ENCODE peak calls at places on chromosome 19, in six cellular contexts. F is testis, S is uterus, V is breast epithelium, W is body of pancreas, R is stomach. O is an unnamed sample.

GRCh38 chr19:861756-862528 is 2.5 kb downstream of the CFD start:
- DNase-seq in W (no peak), V (no peak), S (no peak), F (peak), R (no peak), O (peak)

GRCh38 chr19:2274937-2275535 is 6.9 kb downstream of the PEAK3 start:
- DNase-seq in V (no peak), F (peak), W (peak), S (no peak), R (peak), O (peak)

GRCh38 chr19:50065938-50066337 is 40.1 kb downstream of the ZNF473 start:
- DNase-seq in V (no peak), F (no peak), R (no peak), W (no peak), S (no peak), O (no peak)

GRCh38 chr19:50427997-50428425 is 4.7 kb upstream of the MYBPC2 start:
- DNase-seq in V (peak), S (peak), W (peak), F (peak), R (peak), O (peak)

GRCh38 chr19:18776288-18776594 is 14.9 kb downstream of the COMP start:
- DNase-seq in W (no peak), S (no peak), F (no peak), V (no peak), R (no peak), O (no peak)

GRCh38 chr19:49749055-49749716 is 13.9 kb downstream of the TSKS start:
- DNase-seq in V (no peak), R (no peak), W (no peak), F (peak), S (no peak), O (no peak)

GRCh38 chr19:58228584-58229254 is at the start of gene ZNF544:
- DNase-seq in F (peak), S (peak), V (peak), W (peak), R (peak), O (peak)

GRCh38 chr19:18437481-18438330 is at the start of gene ISYNA1:
- DNase-seq in R (peak), F (peak), W (peak), S (peak), V (no peak), O (peak)

GRCh38 chr19:44925114-44925891 is 10.9 kb downstream of the APOC1 start:
- DNase-seq in W (peak), V (no peak), F (peak), R (peak), S (peak), O (no peak)

GRCh38 chr19:29524201-29524911 is 1.4 kb upstream of the VSTM2B start:
- DNase-seq in F (no peak), S (no peak), W (no peak), V (no peak), R (no peak), O (no peak)

GRCh38 chr19:19304186-19304975 is 15.9 kb downstream of the SUGP1 start:
- DNase-seq in W (no peak), V (no peak), R (no peak), S (no peak), F (peak), O (no peak)

GRCh38 chr19:38362076-38362945 is 12.1 kb upstream of the PSMD8 start:
- DNase-seq in V (peak), F (peak), W (peak), S (peak), R (peak), O (peak)

GRCh38 chr19:46713781-46714522 is 3.0 kb downstream of the PRKD2 start:
- DNase-seq in F (peak), W (peak), S (peak), V (peak), R (peak), O (peak)
- TF ChIP-seq POLR2A in F (no peak), W (no peak), S (no peak), V (no peak), R (no peak), O (no peak)

DNA sequence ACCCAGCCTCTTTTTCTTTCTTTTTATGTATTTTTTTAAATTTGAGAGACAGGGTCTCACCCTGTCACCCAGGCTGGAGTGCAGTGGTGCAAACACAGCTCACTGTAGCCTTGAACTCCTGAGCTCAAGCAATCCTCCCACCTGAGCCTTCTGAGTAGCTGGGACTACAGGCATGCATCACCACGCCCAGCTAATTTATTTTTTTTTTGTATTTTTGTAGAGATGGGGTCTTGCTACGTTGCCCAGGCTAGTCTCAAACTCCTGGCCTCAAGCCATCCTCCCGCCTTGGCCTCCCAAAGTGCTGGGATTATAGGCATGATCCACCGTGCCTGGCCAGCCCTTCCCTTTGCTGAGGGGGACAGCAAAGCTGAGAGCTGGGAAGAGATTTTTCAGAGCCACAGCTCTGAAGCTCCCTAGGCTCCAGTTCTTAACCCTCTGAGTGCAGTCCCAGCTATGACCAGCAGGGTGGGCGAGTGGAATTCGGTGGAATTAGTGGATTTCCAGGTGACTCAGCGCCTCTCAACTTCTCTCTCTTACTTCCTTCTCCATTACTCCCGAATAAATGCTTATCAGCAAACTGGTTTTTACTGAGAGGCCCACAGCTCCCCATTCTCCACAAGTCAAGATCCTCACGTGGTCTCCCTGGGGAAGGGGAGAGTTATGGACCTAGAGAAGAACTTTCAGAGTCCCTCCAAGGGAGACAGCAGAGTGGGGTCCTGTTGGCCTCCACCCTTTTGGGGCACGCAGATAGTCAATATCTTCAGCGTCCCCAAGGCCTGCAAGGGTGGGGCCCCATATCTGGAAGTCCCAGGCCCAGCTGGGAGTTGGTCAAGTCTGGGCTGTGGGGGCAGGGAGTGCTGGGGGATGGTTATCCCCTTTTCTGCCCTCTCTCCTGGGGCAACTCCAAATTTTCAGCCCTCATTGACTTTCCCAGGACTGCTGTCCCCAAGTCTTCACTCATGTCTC is 1.2 kb downstream of the BLVRB start:
- DNase-seq in F (peak), W (peak), V (peak), R (peak), S (peak), O (peak)
- TF ChIP-seq POLR2A in F (no peak), W (no peak), V (no peak), R (no peak), S (no peak), O (peak)

GRCh38 chr19:55400281-55401087 is 7.1 kb downstream of the UBE2S start:
- DNase-seq in V (no peak), W (no peak), F (no peak), S (no peak), R (no peak), O (no peak)
- TF ChIP-seq POLR2A in V (no peak), W (no peak), F (no peak), S (no peak), R (no peak), O (no peak)

GRCh38 chr19:12156254-12157058 is at the start of gene ZNF625:
- DNase-seq in F (peak), W (peak), S (peak), V (peak), R (peak), O (peak)
- TF ChIP-seq POLR2A in F (no peak), W (no peak), S (peak), V (no peak), R (peak), O (peak)

GRCh38 chr19:46113726-46114125 is 10.8 kb downstream of the IGFL3 start:
- DNase-seq in F (no peak), W (no peak), V (no peak), S (no peak), R (no peak), O (no peak)
- TF ChIP-seq POLR2A in F (no peak), W (no peak), V (no peak), S (no peak), R (no peak), O (no peak)

DNA sequence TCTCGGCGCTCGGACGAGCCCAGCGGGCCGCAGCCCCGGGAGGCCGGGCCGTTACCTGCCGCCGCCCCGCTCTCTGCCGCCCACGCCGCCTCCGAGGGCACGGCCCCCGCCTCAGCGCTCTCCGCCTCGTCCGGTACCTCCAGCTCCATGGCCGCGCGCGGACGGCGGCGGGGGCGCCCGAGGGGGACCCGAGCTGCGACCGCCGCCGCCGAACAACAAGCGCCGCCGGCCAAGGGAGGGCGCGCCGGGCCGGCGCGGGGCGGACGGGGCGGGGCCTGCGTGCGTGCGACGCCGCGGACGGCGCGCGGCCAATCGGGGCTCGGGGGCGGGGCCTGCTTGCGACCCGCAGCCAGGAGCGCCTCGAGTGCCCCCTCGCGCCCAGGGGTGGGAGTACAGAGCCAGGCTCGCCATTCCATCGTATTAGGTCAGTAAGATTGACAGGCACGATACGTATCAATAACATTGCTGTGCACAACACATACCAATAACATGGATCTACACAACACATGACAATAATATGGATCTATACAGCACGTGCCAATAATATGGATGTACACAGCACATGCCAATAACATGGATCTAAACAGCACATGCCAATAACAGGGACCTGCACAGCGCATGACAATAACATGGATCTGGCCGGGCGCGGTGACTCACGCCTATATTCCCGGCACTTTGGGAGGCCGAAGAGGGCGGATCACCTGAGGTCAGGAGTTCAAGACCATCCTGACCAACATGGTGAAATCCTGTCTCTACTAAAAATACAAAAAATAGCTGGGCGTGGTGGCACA is at the start of gene PIP5K1C:
- DNase-seq in S (peak), W (peak), R (peak), F (peak), V (peak), O (peak)
- TF ChIP-seq POLR2A in S (peak), W (no peak), R (no peak), F (no peak), V (no peak), O (no peak)

GRCh38 chr19:42242512-42243409 is at the start of gene GSK3A:
- DNase-seq in W (peak), R (peak), V (peak), F (peak), S (peak), O (peak)

GRCh38 chr19:42246869-42247630 is 4.6 kb upstream of the GSK3A start:
- DNase-seq in F (peak), R (no peak), S (peak), V (no peak), W (no peak), O (no peak)

GRCh38 chr19:42242071-42242511 is 311 bp downstream of the GSK3A start:
- DNase-seq in S (peak), W (no peak), F (no peak), R (no peak), V (no peak), O (peak)

GRCh38 chr19:42246143-42246868 is 3.9 kb upstream of the GSK3A start:
- DNase-seq in R (peak), V (peak), F (peak), S (peak), W (peak), O (no peak)

DNA sequence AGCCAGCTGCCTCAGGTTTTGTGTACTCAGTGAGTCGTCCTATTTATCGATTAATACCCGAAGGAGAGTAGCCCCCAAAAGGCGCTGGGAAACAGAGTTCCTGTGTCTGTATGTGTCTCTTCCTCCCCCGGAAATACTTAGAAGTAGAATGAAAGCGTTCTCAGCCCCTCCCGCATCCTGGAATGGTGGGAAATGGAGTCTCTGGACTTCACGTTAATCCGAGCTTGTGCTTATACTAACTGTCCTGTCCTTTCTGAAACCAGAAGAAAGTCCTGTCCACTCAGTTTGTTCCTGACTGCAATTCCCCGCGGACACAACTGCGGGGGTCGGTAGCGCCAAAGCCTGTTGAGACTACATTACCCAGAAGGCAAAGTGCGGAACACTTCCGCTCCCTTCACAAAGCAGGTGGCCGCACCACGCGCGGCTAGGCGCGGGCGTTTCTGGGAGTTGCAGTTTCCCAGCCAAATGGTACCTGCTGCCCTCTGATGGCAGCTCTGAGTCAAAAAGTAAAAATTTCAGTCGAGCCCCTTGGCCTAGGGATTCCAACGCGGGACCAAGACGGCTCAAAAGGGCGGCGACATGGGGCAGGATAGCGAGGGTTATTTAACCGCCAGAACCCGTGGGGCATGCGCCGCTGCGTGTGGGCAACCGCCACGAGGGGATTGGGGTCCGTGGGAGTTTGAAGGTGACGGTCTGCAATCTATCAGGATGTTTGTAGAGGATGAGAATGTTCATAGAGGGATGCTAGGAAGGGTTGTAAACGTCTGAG is 2.2 kb upstream of the GSK3A start:
- DNase-seq in F (peak), W (peak), R (peak), S (peak), V (peak), O (peak)
- TF ChIP-seq POLR2A in F (no peak), W (peak), R (no peak), S (no peak), V (peak), O (peak)

GRCh38 chr19:36524617-36525016 is 3.5 kb downstream of the ZNF260 start:
- DNase-seq in W (no peak), R (no peak), F (no peak), V (no peak), S (no peak), O (no peak)

GRCh38 chr19:36526581-36526980 is 1.5 kb downstream of the ZNF260 start:
- DNase-seq in W (no peak), V (no peak), F (no peak), S (no peak), R (no peak), O (no peak)

GRCh38 chr19:36528921-36529518 is 949 bp upstream of the ZNF260 start:
- DNase-seq in W (no peak), S (no peak), F (peak), V (no peak), R (no peak), O (peak)

GRCh38 chr19:36527873-36528193 is 238 bp downstream of the ZNF260 start:
- DNase-seq in F (no peak), V (no peak), S (no peak), W (no peak), R (no peak), O (no peak)

DNA sequence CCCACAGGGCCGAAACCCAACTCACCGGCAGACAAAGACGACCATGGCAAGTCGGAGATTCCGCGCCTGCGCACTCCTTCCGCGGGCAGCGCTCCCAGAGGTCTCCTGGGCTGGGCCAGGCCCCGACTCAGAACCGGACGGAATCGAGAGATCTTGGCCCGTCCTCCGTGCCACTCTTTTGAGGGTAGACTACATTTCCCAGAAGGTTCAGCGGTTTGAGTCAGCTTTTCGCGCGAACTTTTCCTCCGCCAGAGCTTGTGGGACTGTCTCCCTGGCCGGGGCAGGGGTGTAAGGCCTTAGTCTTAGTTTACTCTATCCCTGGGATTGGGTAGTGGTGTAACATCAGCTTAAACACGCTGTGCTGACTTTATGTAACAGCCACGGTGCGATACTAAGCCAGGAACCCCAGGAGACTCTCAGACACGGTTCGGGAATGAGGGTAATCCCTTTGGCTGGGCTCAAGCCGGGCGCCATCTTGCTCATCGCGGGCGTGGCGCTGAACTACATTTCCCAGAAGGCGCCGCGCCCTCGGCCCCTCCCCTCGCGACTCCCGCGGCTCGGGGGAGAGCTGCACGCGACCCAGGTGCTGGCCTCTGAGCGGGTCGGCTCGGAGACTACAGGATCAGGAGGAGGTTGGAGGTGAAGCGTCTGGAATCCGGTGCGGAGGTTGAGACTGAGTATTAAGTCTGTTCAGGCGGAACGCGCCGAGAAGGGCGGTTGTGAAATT is at the start of gene ZNF260:
- DNase-seq in S (peak), F (peak), V (peak), W (peak), R (peak), O (peak)
- TF ChIP-seq POLR2A in S (no peak), F (no peak), V (no peak), W (peak), R (no peak), O (peak)

GRCh38 chr19:6423499-6424189 is 967 bp downstream of the KHSRP start:
- DNase-seq in R (no peak), S (peak), V (no peak), F (peak), W (no peak), O (peak)

GRCh38 chr19:6417713-6418561 is 6.7 kb downstream of the KHSRP start:
- DNase-seq in V (no peak), R (no peak), F (peak), W (no peak), S (peak), O (no peak)

GRCh38 chr19:6424190-6424938 is at the start of gene KHSRP:
- DNase-seq in S (peak), F (no peak), R (no peak), V (no peak), W (no peak), O (peak)

GRCh38 chr19:6418562-6418932 is 6.1 kb downstream of the KHSRP start:
- DNase-seq in R (no peak), V (no peak), S (no peak), W (no peak), F (no peak), O (no peak)

DNA sequence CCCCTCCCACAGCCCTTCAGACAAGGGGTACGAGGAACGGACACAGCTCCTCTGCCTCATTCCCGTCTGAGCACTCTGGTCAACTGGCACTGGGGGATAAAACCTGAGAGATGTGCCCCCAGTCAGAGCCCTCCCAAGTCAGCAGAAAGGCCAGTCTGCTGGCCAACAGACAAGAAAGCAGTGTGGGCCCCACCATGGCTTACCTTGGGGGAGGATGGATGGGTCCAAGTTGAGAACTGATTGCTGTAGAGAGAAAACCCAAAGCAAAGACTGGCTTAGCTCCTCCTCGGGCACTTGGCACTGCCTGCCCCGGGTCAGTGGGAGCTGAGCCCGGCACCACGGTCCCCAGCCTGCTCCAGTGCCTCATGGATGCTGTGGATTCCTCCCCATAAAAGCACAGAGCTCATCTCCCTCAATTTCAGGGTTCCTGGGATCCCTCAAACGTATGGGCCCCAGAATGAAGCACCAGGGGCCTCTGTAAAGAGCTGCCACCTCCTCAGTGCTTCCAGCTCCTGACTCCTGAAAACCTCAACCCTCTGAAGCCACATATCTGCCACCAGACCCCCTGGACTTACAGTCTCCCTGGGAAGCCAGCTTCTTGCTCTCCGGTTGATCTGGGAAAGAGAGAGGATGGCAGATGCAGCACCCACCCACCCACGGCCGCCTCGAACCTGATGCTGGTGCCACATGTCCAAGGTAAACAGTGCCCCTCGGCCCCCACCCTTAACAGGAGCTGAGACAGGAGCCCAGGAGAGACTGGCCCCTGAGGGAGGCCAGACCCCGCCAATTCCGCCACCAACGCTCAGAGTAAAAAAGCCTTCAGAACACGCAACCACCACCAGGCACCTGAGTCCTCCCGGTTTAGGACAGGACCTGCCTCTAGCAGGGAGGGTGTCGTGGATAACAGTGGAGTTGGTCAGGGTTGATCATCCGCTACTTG is 3.3 kb downstream of the KHSRP start:
- DNase-seq in R (no peak), V (no peak), F (no peak), S (no peak), W (no peak), O (no peak)
- TF ChIP-seq POLR2A in R (no peak), V (no peak), F (no peak), S (no peak), W (no peak), O (no peak)